ENCODE peak calls at places on chromosomes 6 and 20, in ten cellular contexts. P, X, A, V, F, G, Z, L, D and K are unnamed samples.

GRCh38 chr6:17863971-17864754 is 123.3 kb downstream of the KIF13A start:
- DNase-seq in P (no peak), X (no peak), A (peak; percentile 72), V (no peak), F (peak; percentile 77), G (no peak), Z (peak; percentile 60), L (peak; percentile 15), D (no peak), K (no peak)

GRCh38 chr6:130027948-130028347 is 9.6 kb downstream of the L3MBTL3 start:
- DNase-seq in P (no peak), X (no peak), A (no peak), V (no peak), F (no peak), G (no peak), Z (no peak), L (no peak), D (no peak), K (no peak)

GRCh38 chr6:53250761-53251672 is 97.7 kb downstream of the ELOVL5 start:
- DNase-seq in P (no peak), X (no peak), A (no peak), V (no peak), F (peak; percentile 19), G (no peak), Z (no peak), L (no peak), D (no peak), K (peak; percentile 41)

GRCh38 chr6:169165561-169166300 is 87.9 kb downstream of the THBS2 start:
- DNase-seq in P (no peak), X (no peak), A (no peak), V (no peak), F (peak; percentile 71), G (no peak), Z (no peak), L (no peak), D (no peak), K (no peak)

GRCh38 chr20:62980970-62981369 is 25.8 kb downstream of the BHLHE23 start:
- DNase-seq in P (no peak), X (peak; percentile 56), A (no peak), V (no peak), F (no peak), G (no peak), Z (no peak), L (no peak), D (no peak), K (no peak)

GRCh38 chr6:128600397-128600951 is 80.1 kb upstream of the PTPRK start:
- DNase-seq in P (no peak), X (peak; percentile 16), A (peak; percentile 83), V (no peak), F (peak; percentile 90), G (no peak), Z (no peak), L (no peak), D (no peak), K (peak; percentile 82)

GRCh38 chr6:127459231-127459641 is at the start of gene KIAA0408:
- DNase-seq in P (peak; percentile 77), X (peak; percentile 72), A (peak; percentile 23), V (peak; percentile 79), F (peak; percentile 77), G (peak; percentile 45), Z (no peak), L (no peak), D (peak; percentile 85), K (peak; percentile 40)

GRCh38 chr20:50130995-50131394 is 18.0 kb upstream of the UBE2V1 start:
- DNase-seq in P (no peak), X (no peak), A (no peak), V (no peak), F (peak; percentile 39), G (no peak), Z (no peak), L (no peak), D (peak; percentile 85), K (no peak)

GRCh38 chr6:105675715-105676397 is 273.0 kb upstream of the PREP start:
- DNase-seq in P (no peak), X (no peak), A (no peak), V (no peak), F (peak; percentile 89), G (no peak), Z (no peak), L (no peak), D (no peak), K (peak; percentile 89)

DNA sequence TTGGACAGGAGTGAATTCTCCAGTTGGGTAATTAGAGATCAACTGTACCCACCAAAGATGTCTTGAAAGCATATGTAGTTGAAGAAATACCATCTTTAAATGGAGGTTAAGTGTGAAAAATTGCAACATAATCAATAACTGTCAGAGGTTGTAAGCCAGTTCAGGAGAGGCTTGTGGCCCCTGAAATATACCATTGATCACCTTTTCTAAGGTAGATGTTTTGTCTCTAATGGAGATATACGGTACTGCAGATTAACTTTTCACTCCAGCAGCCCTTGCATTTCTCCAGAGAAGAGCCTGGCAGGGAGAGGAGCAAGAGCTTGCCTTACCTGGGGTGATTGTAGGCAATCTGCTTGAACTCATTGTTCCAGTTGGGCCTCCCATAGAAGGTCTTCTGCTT is 48.8 kb downstream of the NOX3 start:
- DNase-seq in P (no peak), X (peak; percentile 33), A (no peak), V (no peak), F (no peak), G (no peak), Z (no peak), L (no peak), D (no peak), K (no peak)
- TF ChIP-seq CTCF in P (no peak), X (no peak), A (no peak), V (no peak), F (peak; percentile 7), G (no peak), Z (no peak), L (no peak), D (no peak), K (no peak)

GRCh38 chr6:123802697-123803455 is 789 bp upstream of the NKAIN2 start:
- DNase-seq in P (peak; percentile 81), X (peak; percentile 89), A (peak; percentile 80), V (peak; percentile 77), F (peak; percentile 69), G (peak; percentile 55), Z (peak; percentile 90), L (peak; percentile 57), D (peak; percentile 88), K (peak; percentile 18)

GRCh38 chr6:123801067-123801466 is 2.6 kb upstream of the NKAIN2 start:
- DNase-seq in P (no peak), X (no peak), A (no peak), V (no peak), F (no peak), G (no peak), Z (no peak), L (no peak), D (no peak), K (no peak)

GRCh38 chr6:123803456-123803861 is 206 bp upstream of the NKAIN2 start:
- DNase-seq in P (no peak), X (peak; percentile 52), A (no peak), V (no peak), F (no peak), G (no peak), Z (no peak), L (no peak), D (no peak), K (no peak)

GRCh38 chr6:123803862-123804681 is at the start of gene NKAIN2:
- DNase-seq in P (no peak), X (peak; percentile 74), A (peak; percentile 15), V (peak; percentile 30), F (no peak), G (no peak), Z (peak; percentile 76), L (no peak), D (peak; percentile 74), K (no peak)

GRCh38 chr6:123802351-123802696 is 1.3 kb upstream of the NKAIN2 start:
- DNase-seq in P (no peak), X (no peak), A (no peak), V (no peak), F (no peak), G (no peak), Z (no peak), L (no peak), D (no peak), K (no peak)
- H3K4me3 ChIP-seq in P (no peak overlapping the region), X (no peak overlapping the region), A (no peak overlapping the region), V (peak overlapping the region; percentile 48), F (no peak overlapping the region), G (no peak overlapping the region), Z (peak overlapping the region; percentile 77), L (no peak overlapping the region), D (no peak overlapping the region), K (no peak overlapping the region)

DNA sequence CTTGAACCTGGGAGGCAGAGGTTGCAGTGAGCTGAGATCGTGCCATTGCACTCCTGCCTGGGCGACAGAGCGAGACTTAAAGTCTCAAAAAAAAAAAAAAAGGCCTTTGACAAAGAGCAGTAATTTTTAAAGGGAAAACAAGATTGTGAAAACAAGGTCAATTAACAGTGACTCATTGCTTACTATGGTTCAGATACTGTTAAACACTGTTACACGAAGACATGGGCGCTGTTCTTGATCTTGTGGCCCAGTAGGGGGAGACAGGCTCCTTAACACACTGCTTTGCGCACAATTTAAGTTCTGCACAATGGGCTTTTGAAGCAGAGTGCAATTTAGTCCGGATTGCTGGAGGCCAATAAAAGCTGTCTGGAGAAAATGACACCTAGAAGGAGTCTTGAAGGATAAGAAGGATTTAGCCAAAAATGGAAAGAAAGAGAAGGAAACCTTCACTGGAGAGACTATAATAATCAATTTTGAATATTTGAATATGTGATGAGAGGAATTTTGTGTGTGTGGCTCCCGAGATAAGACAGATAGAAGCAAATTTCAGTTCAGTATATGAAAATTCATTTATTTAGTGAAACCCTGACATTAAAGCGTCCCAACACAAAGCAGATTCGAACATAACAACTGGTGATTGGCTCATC is 6.0 kb upstream of the LATS1 start:
- DNase-seq in P (no peak), X (peak; percentile 70), A (peak; percentile 76), V (no peak), F (peak; percentile 81), G (peak; percentile 46), Z (peak; percentile 61), L (peak; percentile 77), D (peak; percentile 41), K (no peak)
- TF ChIP-seq CTCF in P (peak; percentile 43), X (peak; percentile 79), A (peak; percentile 77), V (peak; percentile 49), F (peak; percentile 86), G (peak; percentile 39), Z (peak; percentile 61), L (peak; percentile 84), D (peak; percentile 87), K (peak; percentile 83)

DNA sequence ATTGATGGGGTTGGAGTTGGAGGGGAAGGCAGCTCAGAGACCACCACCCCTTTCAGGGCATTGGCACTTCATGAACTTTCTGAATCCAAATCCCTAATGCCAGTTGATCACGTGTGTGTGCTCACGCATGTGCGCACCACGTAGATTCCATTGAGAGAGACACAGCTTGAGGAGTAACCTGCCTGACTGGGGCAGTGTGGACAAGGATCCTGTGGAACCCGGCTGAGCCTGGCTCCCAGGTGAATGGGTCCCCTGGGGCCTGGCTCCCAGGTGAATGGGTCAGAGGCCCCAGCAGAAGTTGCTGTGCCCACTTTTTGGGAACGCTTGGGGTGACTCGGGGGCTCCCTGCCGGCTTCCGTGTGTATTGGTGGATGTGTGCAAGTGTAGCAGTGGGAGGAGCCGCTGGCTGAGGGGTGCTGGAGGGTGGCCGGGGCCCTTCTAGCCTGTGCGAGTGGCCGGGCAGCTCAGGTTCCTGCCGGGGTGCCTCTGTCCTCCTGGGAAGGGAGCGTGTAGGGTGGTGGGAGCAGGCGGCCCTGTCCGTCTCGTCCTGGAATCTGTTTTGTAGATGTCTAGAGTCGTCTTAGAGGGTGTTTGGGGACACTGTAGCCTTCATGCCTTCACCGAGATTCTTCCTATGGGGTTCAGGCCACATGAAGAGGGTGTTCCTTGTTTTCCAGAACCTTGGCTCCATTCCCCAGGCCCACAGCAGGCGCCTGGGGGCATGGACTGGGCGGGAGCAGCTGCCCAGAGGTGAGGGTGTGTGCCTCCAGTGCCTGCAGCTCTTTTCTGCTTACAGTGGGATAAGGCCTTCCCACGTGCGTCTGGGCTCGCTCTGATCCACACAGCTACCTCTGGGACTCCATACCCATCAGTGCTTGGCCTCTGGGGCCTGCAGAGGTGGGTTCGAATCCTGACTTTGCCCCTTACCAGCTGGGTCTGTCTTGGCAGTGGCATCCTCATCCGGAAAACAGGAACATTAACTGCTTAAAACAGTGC is 3.2 kb downstream of the RBM38 start:
- DNase-seq in P (no peak), X (no peak), A (no peak), V (no peak), F (no peak), G (no peak), Z (peak; percentile 41), L (no peak), D (no peak), K (no peak)
- H3K4me3 ChIP-seq in P (no peak overlapping the region), X (no peak overlapping the region), A (no peak overlapping the region), V (no peak overlapping the region), F (no peak overlapping the region), G (no peak overlapping the region), Z (no peak overlapping the region), L (no peak overlapping the region), D (peak overlapping the region; percentile 100), K (no peak overlapping the region)